ENCODE peak calls at places on chromosomes 7 and 10, in four cellular contexts. F is left ventricle myocardium superior; B is fibroblast of the conjunctiva; R is effector memory CD8-positive, alpha-beta T cell. S is an unnamed sample.

GRCh38 chr10:89553064-89553734 is 17.8 kb upstream of the SLC16A12 start:
- DNase-seq in F (no peak), B (peak; percentile 80), R (no peak), S (peak; percentile 93)

GRCh38 chr10:104690081-104690480 is 49.0 kb downstream of the SORCS3 start:
- DNase-seq in F (no peak), B (no peak), R (no peak), S (no peak)

GRCh38 chr10:122435212-122435827 is 19.1 kb upstream of the ARMS2 start:
- DNase-seq in F (no peak), B (peak; percentile 29), R (no peak), S (no peak)

GRCh38 chr10:119423911-119424590 is 118.5 kb downstream of the RGS10 start:
- DNase-seq in F (peak; percentile 32), B (no peak), R (no peak), S (no peak)

GRCh38 chr7:5695709-5696345 is 85.6 kb downstream of the RNF216 start:
- DNase-seq in F (peak; percentile 44), B (no peak), R (no peak), S (no peak)

GRCh38 chr10:47043928-47044544 is 132.8 kb downstream of the PTPN20 start:
- DNase-seq in F (no peak), B (no peak), R (no peak), S (no peak)

GRCh38 chr10:91210014-91210413 is 10.4 kb upstream of the PCGF5 start:
- DNase-seq in F (no peak), B (no peak), R (no peak), S (no peak)

GRCh38 chr10:97539523-97540200 is 32.9 kb upstream of the ANKRD2 start:
- DNase-seq in F (peak; percentile 53), B (peak; percentile 87), R (no peak), S (no peak)

GRCh38 chr7:146002431-146003078 is 114.0 kb upstream of the CNTNAP2 start:
- DNase-seq in F (no peak), B (no peak), R (no peak), S (no peak)

GRCh38 chr7:75951506-75951905 is 36.6 kb downstream of the POR start:
- DNase-seq in F (no peak), B (no peak), R (no peak), S (no peak)

GRCh38 chr7:73448609-73449008 is 15.0 kb downstream of the FZD9 start:
- DNase-seq in F (no peak), B (no peak), R (no peak), S (no peak)

GRCh38 chr10:31702005-31702404 is 226.6 kb downstream of the ARHGAP12 start:
- DNase-seq in F (no peak), B (no peak), R (no peak), S (no peak)

GRCh38 chr7:158094671-158095256 is 492.9 kb downstream of the PTPRN2 start:
- DNase-seq in F (no peak), B (no peak), R (no peak), S (no peak)

GRCh38 chr10:72263613-72264241 is 10.0 kb upstream of the DDIT4 start:
- DNase-seq in F (no peak), B (no peak), R (no peak), S (no peak)

GRCh38 chr10:50431118-50431517 is 179.8 kb upstream of the ASAH2 start:
- DNase-seq in F (no peak), B (peak; percentile 16), R (no peak), S (peak; percentile 21)

GRCh38 chr10:37549054-37549453 is 308.4 kb downstream of the ZNF248 start:
- DNase-seq in F (no peak), B (no peak), R (no peak), S (no peak)

GRCh38 chr7:131859162-131859821 is 302.9 kb upstream of the PODXL start:
- DNase-seq in F (peak; percentile 61), B (peak; percentile 31), R (peak; percentile 12), S (peak; percentile 16)

GRCh38 chr10:69807122-69807521 is 5.4 kb downstream of the COL13A1 start:
- DNase-seq in F (no peak), B (no peak), R (no peak), S (no peak)

GRCh38 chr7:94458041-94458440 is 51.6 kb upstream of the CASD1 start:
- DNase-seq in F (no peak), B (no peak), R (no peak), S (no peak)